ENCODE peak calls at places on chromosomes 13 and 19, in five cellular contexts. One of them, this sample, is unnamed.

GRCh38 chr19:40365613-40366401 is 17.3 kb downstream of the PLD3 start:
- DNase-seq in anterior cingulate cortex: peak
- DNase-seq in lung microvascular endothelial cell: peak
- DNase-seq in substantia nigra: peak
- DNase-seq in NCI-H187 treated with DMSO at 0.1 percent for 48 hours: no peak
- DNase-seq in this sample: peak

GRCh38 chr19:48635966-48636858 is 967 bp downstream of the DBP start:
- DNase-seq in anterior cingulate cortex: no peak
- DNase-seq in lung microvascular endothelial cell: no peak
- DNase-seq in substantia nigra: peak
- DNase-seq in NCI-H187 treated with DMSO at 0.1 percent for 48 hours: no peak
- DNase-seq in this sample: no peak

GRCh38 chr19:56118666-56119584 is 2.2 kb downstream of the ZNF787 start:
- DNase-seq in anterior cingulate cortex: no peak
- DNase-seq in lung microvascular endothelial cell: no peak
- DNase-seq in substantia nigra: no peak
- DNase-seq in NCI-H187 treated with DMSO at 0.1 percent for 48 hours: no peak
- DNase-seq in this sample: no peak

GRCh38 chr19:39709026-39709872 is 5.0 kb downstream of the LGALS14 start:
- DNase-seq in anterior cingulate cortex: no peak
- DNase-seq in lung microvascular endothelial cell: no peak
- DNase-seq in substantia nigra: no peak
- DNase-seq in NCI-H187 treated with DMSO at 0.1 percent for 48 hours: no peak
- DNase-seq in this sample: no peak

GRCh38 chr13:97211357-97211756 is 10.8 kb upstream of the MBNL2 start:
- DNase-seq in anterior cingulate cortex: no peak
- DNase-seq in lung microvascular endothelial cell: no peak
- DNase-seq in substantia nigra: no peak
- DNase-seq in NCI-H187 treated with DMSO at 0.1 percent for 48 hours: no peak
- DNase-seq in this sample: no peak

GRCh38 chr19:33458807-33459206 is 62.8 kb downstream of the PEPD start:
- DNase-seq in anterior cingulate cortex: no peak
- DNase-seq in lung microvascular endothelial cell: no peak
- DNase-seq in substantia nigra: no peak
- DNase-seq in NCI-H187 treated with DMSO at 0.1 percent for 48 hours: no peak
- DNase-seq in this sample: no peak

GRCh38 chr19:35348909-35349611 is 1.4 kb downstream of the FFAR1 start:
- DNase-seq in anterior cingulate cortex: no peak
- DNase-seq in lung microvascular endothelial cell: no peak
- DNase-seq in substantia nigra: no peak
- DNase-seq in NCI-H187 treated with DMSO at 0.1 percent for 48 hours: no peak
- DNase-seq in this sample: no peak

GRCh38 chr19:2806736-2807378 is 12.8 kb upstream of the ZNF554 start:
- DNase-seq in anterior cingulate cortex: no peak
- DNase-seq in lung microvascular endothelial cell: no peak
- DNase-seq in substantia nigra: no peak
- DNase-seq in NCI-H187 treated with DMSO at 0.1 percent for 48 hours: no peak
- DNase-seq in this sample: no peak

GRCh38 chr13:47896546-47896945 is 104.5 kb downstream of the SUCLA2 start:
- DNase-seq in anterior cingulate cortex: no peak
- DNase-seq in lung microvascular endothelial cell: no peak
- DNase-seq in substantia nigra: no peak
- DNase-seq in NCI-H187 treated with DMSO at 0.1 percent for 48 hours: no peak
- DNase-seq in this sample: no peak

GRCh38 chr13:98274921-98275487 is 97.9 kb upstream of the RNF113B start:
- DNase-seq in anterior cingulate cortex: no peak
- DNase-seq in lung microvascular endothelial cell: no peak
- DNase-seq in substantia nigra: no peak
- DNase-seq in NCI-H187 treated with DMSO at 0.1 percent for 48 hours: no peak
- DNase-seq in this sample: no peak

GRCh38 chr19:51141181-51141580 is 920 bp upstream of the SIGLEC7 start:
- DNase-seq in anterior cingulate cortex: no peak
- DNase-seq in lung microvascular endothelial cell: no peak
- DNase-seq in substantia nigra: no peak
- DNase-seq in NCI-H187 treated with DMSO at 0.1 percent for 48 hours: no peak
- DNase-seq in this sample: no peak

GRCh38 chr13:110841846-110842245 is 73.0 kb downstream of the ANKRD10 start:
- DNase-seq in anterior cingulate cortex: no peak
- DNase-seq in lung microvascular endothelial cell: no peak
- DNase-seq in substantia nigra: no peak
- DNase-seq in NCI-H187 treated with DMSO at 0.1 percent for 48 hours: no peak
- DNase-seq in this sample: no peak

GRCh38 chr19:2552859-2553258 is 76.9 kb downstream of the GADD45B start:
- DNase-seq in anterior cingulate cortex: no peak
- DNase-seq in lung microvascular endothelial cell: peak
- DNase-seq in substantia nigra: peak
- DNase-seq in NCI-H187 treated with DMSO at 0.1 percent for 48 hours: no peak
- DNase-seq in this sample: no peak

GRCh38 chr19:10508707-10509106 is 5.6 kb upstream of the KEAP1 start:
- DNase-seq in anterior cingulate cortex: no peak
- DNase-seq in lung microvascular endothelial cell: no peak
- DNase-seq in substantia nigra: no peak
- DNase-seq in NCI-H187 treated with DMSO at 0.1 percent for 48 hours: no peak
- DNase-seq in this sample: no peak

GRCh38 chr19:5927439-5927821 is 13.4 kb downstream of the CAPS start:
- DNase-seq in anterior cingulate cortex: no peak
- DNase-seq in lung microvascular endothelial cell: no peak
- DNase-seq in substantia nigra: no peak
- DNase-seq in NCI-H187 treated with DMSO at 0.1 percent for 48 hours: no peak
- DNase-seq in this sample: no peak

GRCh38 chr13:33441015-33441414 is 155.5 kb upstream of the STARD13 start:
- DNase-seq in anterior cingulate cortex: no peak
- DNase-seq in lung microvascular endothelial cell: peak
- DNase-seq in substantia nigra: no peak
- DNase-seq in NCI-H187 treated with DMSO at 0.1 percent for 48 hours: no peak
- DNase-seq in this sample: no peak

GRCh38 chr13:91313103-91313502 is 34.4 kb upstream of the MIR17HG start:
- DNase-seq in anterior cingulate cortex: no peak
- DNase-seq in lung microvascular endothelial cell: peak
- DNase-seq in substantia nigra: no peak
- DNase-seq in NCI-H187 treated with DMSO at 0.1 percent for 48 hours: no peak
- DNase-seq in this sample: peak

GRCh38 chr19:1952635-1953034 is 11.7 kb downstream of the CSNK1G2 start:
- DNase-seq in anterior cingulate cortex: no peak
- DNase-seq in lung microvascular endothelial cell: no peak
- DNase-seq in substantia nigra: no peak
- DNase-seq in NCI-H187 treated with DMSO at 0.1 percent for 48 hours: no peak
- DNase-seq in this sample: no peak

GRCh38 chr19:45404557-45405434 is at the start of gene PPP1R13L:
- DNase-seq in anterior cingulate cortex: no peak
- DNase-seq in lung microvascular endothelial cell: peak
- DNase-seq in substantia nigra: no peak
- DNase-seq in NCI-H187 treated with DMSO at 0.1 percent for 48 hours: peak
- DNase-seq in this sample: no peak

GRCh38 chr13:101579291-101579802 is 126.9 kb downstream of the ITGBL1 start:
- DNase-seq in anterior cingulate cortex: peak
- DNase-seq in lung microvascular endothelial cell: peak
- DNase-seq in substantia nigra: no peak
- DNase-seq in NCI-H187 treated with DMSO at 0.1 percent for 48 hours: no peak
- DNase-seq in this sample: peak

GRCh38 chr13:28579334-28579733 is 79.6 kb upstream of the POMP start:
- DNase-seq in anterior cingulate cortex: no peak
- DNase-seq in lung microvascular endothelial cell: peak
- DNase-seq in substantia nigra: no peak
- DNase-seq in NCI-H187 treated with DMSO at 0.1 percent for 48 hours: no peak
- DNase-seq in this sample: no peak

GRCh38 chr19:34428549-34429285 is 536 bp downstream of the UBA2 start:
- DNase-seq in anterior cingulate cortex: no peak
- DNase-seq in lung microvascular endothelial cell: peak
- DNase-seq in substantia nigra: no peak
- DNase-seq in NCI-H187 treated with DMSO at 0.1 percent for 48 hours: no peak
- DNase-seq in this sample: peak

GRCh38 chr19:58581227-58582141 is 8.3 kb upstream of the MZF1 start:
- DNase-seq in anterior cingulate cortex: no peak
- DNase-seq in lung microvascular endothelial cell: peak
- DNase-seq in substantia nigra: no peak
- DNase-seq in NCI-H187 treated with DMSO at 0.1 percent for 48 hours: no peak
- DNase-seq in this sample: peak

GRCh38 chr19:5225486-5226345 is 114.9 kb downstream of the PTPRS start:
- DNase-seq in anterior cingulate cortex: no peak
- DNase-seq in lung microvascular endothelial cell: no peak
- DNase-seq in substantia nigra: peak
- DNase-seq in NCI-H187 treated with DMSO at 0.1 percent for 48 hours: no peak
- DNase-seq in this sample: no peak

GRCh38 chr13:74695021-74695800 is 561.0 kb upstream of the KLF12 start:
- DNase-seq in anterior cingulate cortex: no peak
- DNase-seq in lung microvascular endothelial cell: no peak
- DNase-seq in substantia nigra: no peak
- DNase-seq in NCI-H187 treated with DMSO at 0.1 percent for 48 hours: no peak
- DNase-seq in this sample: no peak

GRCh38 chr19:46607441-46607841 is 6.3 kb downstream of the CALM3 start:
- DNase-seq in anterior cingulate cortex: peak
- DNase-seq in lung microvascular endothelial cell: no peak
- DNase-seq in substantia nigra: peak
- DNase-seq in NCI-H187 treated with DMSO at 0.1 percent for 48 hours: no peak
- DNase-seq in this sample: no peak

GRCh38 chr13:51959773-51960172 is 51.5 kb downstream of the ATP7B start:
- DNase-seq in anterior cingulate cortex: no peak
- DNase-seq in lung microvascular endothelial cell: no peak
- DNase-seq in substantia nigra: no peak
- DNase-seq in NCI-H187 treated with DMSO at 0.1 percent for 48 hours: no peak
- DNase-seq in this sample: no peak

GRCh38 chr13:112984954-112985802 is 16.2 kb downstream of the MCF2L start:
- DNase-seq in anterior cingulate cortex: no peak
- DNase-seq in lung microvascular endothelial cell: no peak
- DNase-seq in substantia nigra: peak
- DNase-seq in NCI-H187 treated with DMSO at 0.1 percent for 48 hours: no peak
- DNase-seq in this sample: no peak

GRCh38 chr13:22110368-22110767 is 439.5 kb downstream of the FGF9 start:
- DNase-seq in anterior cingulate cortex: no peak
- DNase-seq in lung microvascular endothelial cell: no peak
- DNase-seq in substantia nigra: no peak
- DNase-seq in NCI-H187 treated with DMSO at 0.1 percent for 48 hours: no peak
- DNase-seq in this sample: no peak

GRCh38 chr19:5141278-5141925 is 172.5 kb downstream of the KDM4B start:
- DNase-seq in anterior cingulate cortex: no peak
- DNase-seq in lung microvascular endothelial cell: no peak
- DNase-seq in substantia nigra: no peak
- DNase-seq in NCI-H187 treated with DMSO at 0.1 percent for 48 hours: no peak
- DNase-seq in this sample: no peak

GRCh38 chr13:97502192-97502591 is 68.2 kb downstream of the RAP2A start:
- DNase-seq in anterior cingulate cortex: no peak
- DNase-seq in lung microvascular endothelial cell: no peak
- DNase-seq in substantia nigra: peak
- DNase-seq in NCI-H187 treated with DMSO at 0.1 percent for 48 hours: no peak
- DNase-seq in this sample: peak

GRCh38 chr13:44293908-44294735 is 79.5 kb upstream of the SERP2 start:
- DNase-seq in anterior cingulate cortex: no peak
- DNase-seq in lung microvascular endothelial cell: peak
- DNase-seq in substantia nigra: no peak
- DNase-seq in NCI-H187 treated with DMSO at 0.1 percent for 48 hours: no peak
- DNase-seq in this sample: no peak

GRCh38 chr13:43546260-43546659 is 240.5 kb downstream of the ENOX1 start:
- DNase-seq in anterior cingulate cortex: no peak
- DNase-seq in lung microvascular endothelial cell: no peak
- DNase-seq in substantia nigra: no peak
- DNase-seq in NCI-H187 treated with DMSO at 0.1 percent for 48 hours: no peak
- DNase-seq in this sample: no peak

GRCh38 chr19:12828494-12828893 is 5.9 kb downstream of the RTBDN start:
- DNase-seq in anterior cingulate cortex: no peak
- DNase-seq in lung microvascular endothelial cell: no peak
- DNase-seq in substantia nigra: no peak
- DNase-seq in NCI-H187 treated with DMSO at 0.1 percent for 48 hours: no peak
- DNase-seq in this sample: no peak

This sample was measured in putamen.